ENCODE peak calls at places on chromosome 20, in eight cellular contexts. One of them, this sample, is unnamed.

GRCh38 chr20:55079917-55080316 is 604.5 kb downstream of the DOK5 start:
- DNase-seq in prostate gland: no peak
- DNase-seq in SK-N-DZ: no peak
- DNase-seq in stimulated activated naive B cell treated with anti-CD40 and anti-IgM and Interleukin-4, amounts not matched to agents 10 μg/mL and 1 μg/mL and 100 μg/mL, for 72 hours: no peak
- DNase-seq in AG04449: no peak
- DNase-seq in D341Med: no peak
- DNase-seq in NCI-H1436: no peak
- DNase-seq in AG08395: no peak
- DNase-seq in this sample: no peak

GRCh38 chr20:20549699-20550098 is 162.7 kb downstream of the RALGAPA2 start:
- DNase-seq in AG08395: peak; percentile 86
- DNase-seq in SK-N-DZ: no peak
- DNase-seq in AG04449: peak; percentile 72
- DNase-seq in stimulated activated naive B cell treated with anti-CD40 and anti-IgM and Interleukin-4, amounts not matched to agents 10 μg/mL and 1 μg/mL and 100 μg/mL, for 72 hours: no peak
- DNase-seq in NCI-H1436: no peak
- DNase-seq in D341Med: no peak
- DNase-seq in prostate gland: no peak
- DNase-seq in this sample: no peak

GRCh38 chr20:1177680-1178079 is 7.1 kb downstream of the TMEM74B start:
- DNase-seq in prostate gland: no peak
- DNase-seq in D341Med: no peak
- DNase-seq in AG04449: no peak
- DNase-seq in AG08395: no peak
- DNase-seq in SK-N-DZ: peak; percentile 28
- DNase-seq in stimulated activated naive B cell treated with anti-CD40 and anti-IgM and Interleukin-4, amounts not matched to agents 10 μg/mL and 1 μg/mL and 100 μg/mL, for 72 hours: no peak
- DNase-seq in NCI-H1436: no peak
- DNase-seq in this sample: no peak

GRCh38 chr20:51914758-51915157 is 112.4 kb upstream of the SALL4 start:
- DNase-seq in stimulated activated naive B cell treated with anti-CD40 and anti-IgM and Interleukin-4, amounts not matched to agents 10 μg/mL and 1 μg/mL and 100 μg/mL, for 72 hours: no peak
- DNase-seq in D341Med: no peak
- DNase-seq in prostate gland: no peak
- DNase-seq in AG08395: no peak
- DNase-seq in SK-N-DZ: peak; percentile 97
- DNase-seq in AG04449: no peak
- DNase-seq in NCI-H1436: no peak
- DNase-seq in this sample: no peak

GRCh38 chr20:21019831-21020655 is 86.1 kb downstream of the LINC00237 start:
- DNase-seq in prostate gland: no peak
- DNase-seq in stimulated activated naive B cell treated with anti-CD40 and anti-IgM and Interleukin-4, amounts not matched to agents 10 μg/mL and 1 μg/mL and 100 μg/mL, for 72 hours: no peak
- DNase-seq in D341Med: peak; percentile 38
- DNase-seq in SK-N-DZ: no peak
- DNase-seq in AG04449: no peak
- DNase-seq in NCI-H1436: no peak
- DNase-seq in AG08395: no peak
- DNase-seq in this sample: no peak

GRCh38 chr20:10178727-10179313 is 39.8 kb upstream of the SNAP25 start:
- DNase-seq in prostate gland: no peak
- DNase-seq in NCI-H1436: no peak
- DNase-seq in AG04449: no peak
- DNase-seq in stimulated activated naive B cell treated with anti-CD40 and anti-IgM and Interleukin-4, amounts not matched to agents 10 μg/mL and 1 μg/mL and 100 μg/mL, for 72 hours: no peak
- DNase-seq in D341Med: no peak
- DNase-seq in SK-N-DZ: no peak
- DNase-seq in AG08395: no peak
- DNase-seq in this sample: no peak

GRCh38 chr20:39990692-39991091 is 698.3 kb downstream of the MAFB start:
- DNase-seq in prostate gland: no peak
- DNase-seq in AG04449: no peak
- DNase-seq in NCI-H1436: no peak
- DNase-seq in SK-N-DZ: no peak
- DNase-seq in AG08395: no peak
- DNase-seq in D341Med: no peak
- DNase-seq in stimulated activated naive B cell treated with anti-CD40 and anti-IgM and Interleukin-4, amounts not matched to agents 10 μg/mL and 1 μg/mL and 100 μg/mL, for 72 hours: no peak
- DNase-seq in this sample: no peak

GRCh38 chr20:38608188-38608587 is 6.6 kb downstream of the ARHGAP40 start:
- DNase-seq in NCI-H1436: no peak
- DNase-seq in SK-N-DZ: no peak
- DNase-seq in D341Med: no peak
- DNase-seq in AG04449: no peak
- DNase-seq in stimulated activated naive B cell treated with anti-CD40 and anti-IgM and Interleukin-4, amounts not matched to agents 10 μg/mL and 1 μg/mL and 100 μg/mL, for 72 hours: no peak
- DNase-seq in AG08395: no peak
- DNase-seq in prostate gland: no peak
- DNase-seq in this sample: no peak

GRCh38 chr20:39993737-39994136 is 695.3 kb downstream of the MAFB start:
- DNase-seq in D341Med: no peak
- DNase-seq in NCI-H1436: no peak
- DNase-seq in AG04449: no peak
- DNase-seq in SK-N-DZ: no peak
- DNase-seq in AG08395: no peak
- DNase-seq in stimulated activated naive B cell treated with anti-CD40 and anti-IgM and Interleukin-4, amounts not matched to agents 10 μg/mL and 1 μg/mL and 100 μg/mL, for 72 hours: no peak
- DNase-seq in prostate gland: no peak
- DNase-seq in this sample: no peak

GRCh38 chr20:24819331-24819965 is 129.6 kb upstream of the CST7 start:
- DNase-seq in stimulated activated naive B cell treated with anti-CD40 and anti-IgM and Interleukin-4, amounts not matched to agents 10 μg/mL and 1 μg/mL and 100 μg/mL, for 72 hours: no peak
- DNase-seq in D341Med: no peak
- DNase-seq in AG08395: no peak
- DNase-seq in prostate gland: no peak
- DNase-seq in NCI-H1436: no peak
- DNase-seq in AG04449: no peak
- DNase-seq in SK-N-DZ: no peak
- DNase-seq in this sample: no peak

GRCh38 chr20:37397076-37397953 is 51.4 kb downstream of the SRC start:
- DNase-seq in prostate gland: no peak
- DNase-seq in SK-N-DZ: no peak
- DNase-seq in AG08395: no peak
- DNase-seq in D341Med: no peak
- DNase-seq in NCI-H1436: no peak
- DNase-seq in stimulated activated naive B cell treated with anti-CD40 and anti-IgM and Interleukin-4, amounts not matched to agents 10 μg/mL and 1 μg/mL and 100 μg/mL, for 72 hours: no peak
- DNase-seq in AG04449: no peak
- DNase-seq in this sample: no peak

GRCh38 chr20:39109933-39110818 is 148.0 kb downstream of the DHX35 start:
- DNase-seq in D341Med: no peak
- DNase-seq in NCI-H1436: peak; percentile 6
- DNase-seq in AG08395: no peak
- DNase-seq in prostate gland: no peak
- DNase-seq in SK-N-DZ: peak; percentile 52
- DNase-seq in AG04449: no peak
- DNase-seq in stimulated activated naive B cell treated with anti-CD40 and anti-IgM and Interleukin-4, amounts not matched to agents 10 μg/mL and 1 μg/mL and 100 μg/mL, for 72 hours: no peak
- DNase-seq in this sample: no peak

GRCh38 chr20:11924923-11925322 is 7.2 kb downstream of the BTBD3 start:
- DNase-seq in AG04449: no peak
- DNase-seq in SK-N-DZ: no peak
- DNase-seq in AG08395: no peak
- DNase-seq in NCI-H1436: no peak
- DNase-seq in D341Med: no peak
- DNase-seq in prostate gland: peak; percentile 34
- DNase-seq in stimulated activated naive B cell treated with anti-CD40 and anti-IgM and Interleukin-4, amounts not matched to agents 10 μg/mL and 1 μg/mL and 100 μg/mL, for 72 hours: no peak
- DNase-seq in this sample: no peak

GRCh38 chr20:39112196-39112743 is 150.1 kb downstream of the DHX35 start:
- DNase-seq in prostate gland: peak; percentile 29
- DNase-seq in D341Med: peak; percentile 78
- DNase-seq in stimulated activated naive B cell treated with anti-CD40 and anti-IgM and Interleukin-4, amounts not matched to agents 10 μg/mL and 1 μg/mL and 100 μg/mL, for 72 hours: no peak
- DNase-seq in SK-N-DZ: peak; percentile 92
- DNase-seq in AG04449: no peak
- DNase-seq in AG08395: peak; percentile 61
- DNase-seq in NCI-H1436: peak; percentile 24
- DNase-seq in this sample: no peak

GRCh38 chr20:61954276-61955021 is 111.2 kb downstream of the TAF4 start:
- DNase-seq in AG04449: no peak
- DNase-seq in AG08395: no peak
- DNase-seq in stimulated activated naive B cell treated with anti-CD40 and anti-IgM and Interleukin-4, amounts not matched to agents 10 μg/mL and 1 μg/mL and 100 μg/mL, for 72 hours: no peak
- DNase-seq in NCI-H1436: no peak
- DNase-seq in SK-N-DZ: no peak
- DNase-seq in D341Med: no peak
- DNase-seq in prostate gland: no peak
- DNase-seq in this sample: no peak

GRCh38 chr20:54067606-54068174 is 2.7 kb downstream of the BCAS1 start:
- DNase-seq in AG04449: no peak
- DNase-seq in D341Med: no peak
- DNase-seq in SK-N-DZ: no peak
- DNase-seq in stimulated activated naive B cell treated with anti-CD40 and anti-IgM and Interleukin-4, amounts not matched to agents 10 μg/mL and 1 μg/mL and 100 μg/mL, for 72 hours: no peak
- DNase-seq in prostate gland: peak; percentile 48
- DNase-seq in AG08395: peak; percentile 43
- DNase-seq in NCI-H1436: no peak
- DNase-seq in this sample: no peak

GRCh38 chr20:36496707-36497669 is 44.3 kb upstream of the MYL9 start:
- DNase-seq in stimulated activated naive B cell treated with anti-CD40 and anti-IgM and Interleukin-4, amounts not matched to agents 10 μg/mL and 1 μg/mL and 100 μg/mL, for 72 hours: no peak
- DNase-seq in prostate gland: no peak
- DNase-seq in NCI-H1436: no peak
- DNase-seq in AG08395: no peak
- DNase-seq in SK-N-DZ: no peak
- DNase-seq in D341Med: no peak
- DNase-seq in AG04449: no peak
- DNase-seq in this sample: no peak

GRCh38 chr20:61127311-61128044 is 124.6 kb upstream of the CDH4 start:
- DNase-seq in D341Med: no peak
- DNase-seq in prostate gland: no peak
- DNase-seq in AG04449: peak; percentile 24
- DNase-seq in SK-N-DZ: no peak
- DNase-seq in AG08395: peak; percentile 55
- DNase-seq in NCI-H1436: no peak
- DNase-seq in stimulated activated naive B cell treated with anti-CD40 and anti-IgM and Interleukin-4, amounts not matched to agents 10 μg/mL and 1 μg/mL and 100 μg/mL, for 72 hours: no peak
- DNase-seq in this sample: no peak

GRCh38 chr20:46725186-46726165 is 16.0 kb downstream of the SLC2A10 start:
- DNase-seq in AG08395: no peak
- DNase-seq in SK-N-DZ: no peak
- DNase-seq in prostate gland: no peak
- DNase-seq in stimulated activated naive B cell treated with anti-CD40 and anti-IgM and Interleukin-4, amounts not matched to agents 10 μg/mL and 1 μg/mL and 100 μg/mL, for 72 hours: no peak
- DNase-seq in AG04449: no peak
- DNase-seq in D341Med: no peak
- DNase-seq in NCI-H1436: no peak
- DNase-seq in this sample: no peak

GRCh38 chr20:57195023-57195758 is 71.2 kb downstream of the BMP7 start:
- DNase-seq in NCI-H1436: no peak
- DNase-seq in SK-N-DZ: no peak
- DNase-seq in AG08395: peak; percentile 86
- DNase-seq in D341Med: no peak
- DNase-seq in prostate gland: no peak
- DNase-seq in stimulated activated naive B cell treated with anti-CD40 and anti-IgM and Interleukin-4, amounts not matched to agents 10 μg/mL and 1 μg/mL and 100 μg/mL, for 72 hours: no peak
- DNase-seq in AG04449: no peak
- DNase-seq in this sample: no peak

GRCh38 chr20:58313366-58313765 is 3.9 kb downstream of the RAB22A start:
- DNase-seq in prostate gland: no peak
- DNase-seq in SK-N-DZ: no peak
- DNase-seq in AG04449: no peak
- DNase-seq in D341Med: no peak
- DNase-seq in NCI-H1436: no peak
- DNase-seq in AG08395: no peak
- DNase-seq in stimulated activated naive B cell treated with anti-CD40 and anti-IgM and Interleukin-4, amounts not matched to agents 10 μg/mL and 1 μg/mL and 100 μg/mL, for 72 hours: no peak
- DNase-seq in this sample: no peak

GRCh38 chr20:63290677-63291472 is 2.1 kb upstream of the COL20A1 start:
- DNase-seq in NCI-H1436: peak; percentile 58
- DNase-seq in prostate gland: no peak
- DNase-seq in D341Med: peak; percentile 95
- DNase-seq in stimulated activated naive B cell treated with anti-CD40 and anti-IgM and Interleukin-4, amounts not matched to agents 10 μg/mL and 1 μg/mL and 100 μg/mL, for 72 hours: peak; percentile 46
- DNase-seq in AG04449: no peak
- DNase-seq in AG08395: peak; percentile 80
- DNase-seq in SK-N-DZ: peak; percentile 62
- DNase-seq in this sample: peak; percentile 45

GRCh38 chr20:24755411-24755922 is 193.6 kb upstream of the CST7 start:
- DNase-seq in D341Med: no peak
- DNase-seq in prostate gland: no peak
- DNase-seq in AG04449: no peak
- DNase-seq in AG08395: no peak
- DNase-seq in stimulated activated naive B cell treated with anti-CD40 and anti-IgM and Interleukin-4, amounts not matched to agents 10 μg/mL and 1 μg/mL and 100 μg/mL, for 72 hours: no peak
- DNase-seq in SK-N-DZ: no peak
- DNase-seq in NCI-H1436: no peak
- DNase-seq in this sample: no peak

GRCh38 chr20:63487116-63487764 is 11.6 kb downstream of the EEF1A2 start:
- DNase-seq in AG08395: no peak
- DNase-seq in D341Med: no peak
- DNase-seq in stimulated activated naive B cell treated with anti-CD40 and anti-IgM and Interleukin-4, amounts not matched to agents 10 μg/mL and 1 μg/mL and 100 μg/mL, for 72 hours: no peak
- DNase-seq in SK-N-DZ: no peak
- DNase-seq in NCI-H1436: no peak
- DNase-seq in prostate gland: no peak
- DNase-seq in AG04449: no peak
- DNase-seq in this sample: no peak

GRCh38 chr20:48772183-48772976 is 55.4 kb downstream of the PREX1 start:
- DNase-seq in AG04449: no peak
- DNase-seq in D341Med: no peak
- DNase-seq in stimulated activated naive B cell treated with anti-CD40 and anti-IgM and Interleukin-4, amounts not matched to agents 10 μg/mL and 1 μg/mL and 100 μg/mL, for 72 hours: no peak
- DNase-seq in NCI-H1436: no peak
- DNase-seq in SK-N-DZ: no peak
- DNase-seq in prostate gland: no peak
- DNase-seq in AG08395: no peak
- DNase-seq in this sample: no peak

GRCh38 chr20:49853640-49854039 is 41.0 kb downstream of the SLC9A8 start:
- DNase-seq in prostate gland: no peak
- DNase-seq in SK-N-DZ: peak; percentile 41
- DNase-seq in stimulated activated naive B cell treated with anti-CD40 and anti-IgM and Interleukin-4, amounts not matched to agents 10 μg/mL and 1 μg/mL and 100 μg/mL, for 72 hours: no peak
- DNase-seq in D341Med: no peak
- DNase-seq in NCI-H1436: no peak
- DNase-seq in AG04449: no peak
- DNase-seq in AG08395: peak; percentile 79
- DNase-seq in this sample: no peak

GRCh38 chr20:62995898-62996595 is 10.7 kb downstream of the BHLHE23 start:
- DNase-seq in AG04449: no peak
- DNase-seq in stimulated activated naive B cell treated with anti-CD40 and anti-IgM and Interleukin-4, amounts not matched to agents 10 μg/mL and 1 μg/mL and 100 μg/mL, for 72 hours: no peak
- DNase-seq in AG08395: no peak
- DNase-seq in D341Med: no peak
- DNase-seq in SK-N-DZ: no peak
- DNase-seq in prostate gland: no peak
- DNase-seq in NCI-H1436: no peak
- DNase-seq in this sample: no peak

GRCh38 chr20:50313223-50313820 is 122.7 kb downstream of the CEBPB start:
- DNase-seq in AG04449: no peak
- DNase-seq in NCI-H1436: no peak
- DNase-seq in AG08395: peak; percentile 57
- DNase-seq in prostate gland: no peak
- DNase-seq in SK-N-DZ: no peak
- DNase-seq in stimulated activated naive B cell treated with anti-CD40 and anti-IgM and Interleukin-4, amounts not matched to agents 10 μg/mL and 1 μg/mL and 100 μg/mL, for 72 hours: no peak
- DNase-seq in D341Med: no peak
- DNase-seq in this sample: no peak

GRCh38 chr20:38180781-38181180 is 15.7 kb upstream of the TGM2 start:
- DNase-seq in stimulated activated naive B cell treated with anti-CD40 and anti-IgM and Interleukin-4, amounts not matched to agents 10 μg/mL and 1 μg/mL and 100 μg/mL, for 72 hours: no peak
- DNase-seq in D341Med: no peak
- DNase-seq in NCI-H1436: no peak
- DNase-seq in prostate gland: no peak
- DNase-seq in AG04449: no peak
- DNase-seq in SK-N-DZ: no peak
- DNase-seq in AG08395: no peak
- DNase-seq in this sample: no peak

GRCh38 chr20:36281785-36282380 is 24.3 kb upstream of the DLGAP4 start:
- DNase-seq in SK-N-DZ: no peak
- DNase-seq in AG04449: no peak
- DNase-seq in AG08395: no peak
- DNase-seq in prostate gland: no peak
- DNase-seq in stimulated activated naive B cell treated with anti-CD40 and anti-IgM and Interleukin-4, amounts not matched to agents 10 μg/mL and 1 μg/mL and 100 μg/mL, for 72 hours: no peak
- DNase-seq in NCI-H1436: no peak
- DNase-seq in D341Med: peak; percentile 13
- DNase-seq in this sample: no peak

GRCh38 chr20:12829121-12829520 is 179.7 kb upstream of the SPTLC3 start:
- DNase-seq in prostate gland: no peak
- DNase-seq in stimulated activated naive B cell treated with anti-CD40 and anti-IgM and Interleukin-4, amounts not matched to agents 10 μg/mL and 1 μg/mL and 100 μg/mL, for 72 hours: no peak
- DNase-seq in D341Med: no peak
- DNase-seq in SK-N-DZ: no peak
- DNase-seq in NCI-H1436: no peak
- DNase-seq in AG08395: no peak
- DNase-seq in AG04449: no peak
- DNase-seq in this sample: no peak

GRCh38 chr20:50304883-50305635 is 114.4 kb downstream of the CEBPB start:
- DNase-seq in SK-N-DZ: peak; percentile 83
- DNase-seq in AG08395: peak; percentile 94
- DNase-seq in stimulated activated naive B cell treated with anti-CD40 and anti-IgM and Interleukin-4, amounts not matched to agents 10 μg/mL and 1 μg/mL and 100 μg/mL, for 72 hours: no peak
- DNase-seq in NCI-H1436: no peak
- DNase-seq in D341Med: no peak
- DNase-seq in prostate gland: no peak
- DNase-seq in AG04449: peak; percentile 89
- DNase-seq in this sample: no peak

GRCh38 chr20:3222635-3223600 is 13.6 kb downstream of the ITPA start:
- DNase-seq in SK-N-DZ: no peak
- DNase-seq in AG08395: no peak
- DNase-seq in prostate gland: peak; percentile 85
- DNase-seq in AG04449: no peak
- DNase-seq in stimulated activated naive B cell treated with anti-CD40 and anti-IgM and Interleukin-4, amounts not matched to agents 10 μg/mL and 1 μg/mL and 100 μg/mL, for 72 hours: peak; percentile 40
- DNase-seq in NCI-H1436: peak; percentile 14
- DNase-seq in D341Med: no peak
- DNase-seq in this sample: no peak

GRCh38 chr20:5657190-5657872 is 92.9 kb upstream of the SHLD1 start:
- DNase-seq in AG08395: peak; percentile 76
- DNase-seq in SK-N-DZ: peak; percentile 3
- DNase-seq in prostate gland: peak; percentile 40
- DNase-seq in AG04449: peak; percentile 76
- DNase-seq in NCI-H1436: no peak
- DNase-seq in D341Med: no peak
- DNase-seq in stimulated activated naive B cell treated with anti-CD40 and anti-IgM and Interleukin-4, amounts not matched to agents 10 μg/mL and 1 μg/mL and 100 μg/mL, for 72 hours: no peak
- DNase-seq in this sample: no peak

This sample was measured in activated CD4-positive, CD25-positive, alpha-beta regulatory T cell.